ENCODE peak calls at places on chromosomes 6 and 20, in six cellular contexts. C is A549; G is midbrain; T is CD8-positive, alpha-beta T cell; F is stimulated activated CD8-positive, alpha-beta memory T cell treated with anti-CD3 and anti-CD28 coated beads, Interleukin-12 subunit alpha, Interleukin-12 subunit beta, amount 100 ng/mL, for 4 hours; J is WERI-Rb-1. E is an unnamed sample.

GRCh38 chr6:151240036-151240685 is 394 bp downstream of the AKAP12 start:
- DNase-seq in C (peak; percentile 73), F (no peak), T (no peak), J (peak; percentile 89), G (peak; percentile 54), E (no peak)

GRCh38 chr6:20644667-20645370 is 110.6 kb downstream of the CDKAL1 start:
- DNase-seq in T (no peak), G (no peak), C (no peak), J (no peak), F (no peak), E (no peak)

GRCh38 chr6:160005211-160005610 is 36.3 kb downstream of the IGF2R start:
- DNase-seq in T (no peak), J (no peak), F (no peak), G (no peak), C (no peak), E (no peak)

GRCh38 chr6:155224618-155225017 is 39.2 kb upstream of the CLDN20 start:
- DNase-seq in F (no peak), C (no peak), T (no peak), G (no peak), J (no peak), E (no peak)

GRCh38 chr6:26003102-26003694 is 40.6 kb downstream of the TRIM38 start:
- DNase-seq in F (no peak), T (peak; percentile 52), G (peak; percentile 61), C (peak; percentile 46), J (peak; percentile 87), E (peak; percentile 38)

GRCh38 chr6:15901141-15902115 is 227.5 kb upstream of the MYLIP start:
- DNase-seq in C (no peak), T (no peak), G (no peak), J (no peak), F (no peak), E (no peak)

GRCh38 chr6:51959744-51960383 is 127.5 kb downstream of the PKHD1 start:
- DNase-seq in T (no peak), G (peak; percentile 64), C (peak; percentile 62), F (no peak), J (peak; percentile 91), E (no peak)

GRCh38 chr6:33276864-33277662 is at the start of gene B3GALT4:
- DNase-seq in T (peak; percentile 68), J (peak; percentile 99), F (peak; percentile 59), C (peak; percentile 73), G (peak; percentile 38), E (peak; percentile 88)

GRCh38 chr20:46814366-46815232 is 80.0 kb upstream of the EYA2 start:
- DNase-seq in C (peak; percentile 89), J (peak; percentile 32), F (no peak), T (no peak), G (no peak), E (no peak)

GRCh38 chr6:129536271-129536670 is 173.7 kb downstream of the ARHGAP18 start:
- DNase-seq in F (no peak), C (no peak), T (no peak), G (no peak), J (no peak), E (no peak)

GRCh38 chr6:45619211-45619760 is 241.6 kb upstream of the SUPT3H start:
- DNase-seq in C (no peak), G (no peak), T (no peak), F (no peak), J (no peak), E (no peak)

GRCh38 chr6:45686841-45687569 is 309.3 kb upstream of the SUPT3H start:
- DNase-seq in J (no peak), C (no peak), G (no peak), F (no peak), T (no peak), E (no peak)

GRCh38 chr6:89257781-89258180 is 40.6 kb upstream of the GABRR1 start:
- DNase-seq in J (no peak), C (no peak), G (no peak), T (no peak), F (no peak), E (no peak)

GRCh38 chr6:16533721-16534136 is 227.5 kb downstream of the ATXN1 start:
- DNase-seq in F (no peak), C (peak; percentile 6), J (no peak), T (no peak), G (no peak), E (no peak)

GRCh38 chr6:163554663-163555062 is 140.1 kb downstream of the QKI start:
- DNase-seq in J (peak; percentile 73), G (peak; percentile 48), T (peak; percentile 55), C (peak; percentile 49), F (no peak), E (peak; percentile 49)

GRCh38 chr6:409370-409972 is 17.9 kb downstream of the IRF4 start:
- DNase-seq in G (no peak), F (no peak), T (no peak), J (no peak), C (no peak), E (no peak)

GRCh38 chr6:170092826-170093225 is 198.1 kb downstream of the DLL1 start:
- DNase-seq in F (no peak), C (no peak), G (no peak), J (no peak), T (no peak), E (no peak)

GRCh38 chr6:143744593-143745151 is 66.9 kb downstream of the PHACTR2 start:
- DNase-seq in C (peak; percentile 34), J (no peak), G (no peak), F (no peak), T (no peak), E (no peak)

GRCh38 chr6:80535914-80536565 is 429.6 kb downstream of the BCKDHB start:
- DNase-seq in G (no peak), J (peak; percentile 19), T (no peak), F (no peak), C (no peak), E (no peak)

GRCh38 chr6:133865680-133866079 is 23.2 kb upstream of the TCF21 start:
- DNase-seq in F (no peak), C (no peak), G (no peak), J (no peak), T (no peak), E (no peak)

GRCh38 chr6:141110486-141110885 is 1022.2 kb upstream of the GJE1 start:
- DNase-seq in J (no peak), C (no peak), G (no peak), T (no peak), F (no peak), E (no peak)